ENCODE peak calls at places on chromosomes 16 and 17, in five cellular contexts. T, X, M, R and C are unnamed samples.

GRCh38 chr16:13554643-13555042 is 365.3 kb upstream of the ERCC4 start:
- DNase-seq in X (no peak), T (no peak), M (no peak), R (no peak), C (no peak)

GRCh38 chr17:61972311-61972710 is 44.5 kb upstream of the INTS2 start:
- DNase-seq in M (no peak), X (no peak), R (no peak), T (no peak), C (no peak)

GRCh38 chr17:82300707-82301270 is 16.6 kb downstream of the CD7 start:
- DNase-seq in M (no peak), R (peak), T (peak), X (peak), C (no peak)

GRCh38 chr17:18258356-18259038 is at the start of gene FLII:
- DNase-seq in M (no peak), T (peak), R (peak), X (peak), C (peak)

GRCh38 chr17:17346428-17347233 is 43.5 kb downstream of the NT5M start:
- DNase-seq in R (no peak), X (no peak), M (no peak), T (peak), C (no peak)

GRCh38 chr17:41184480-41184961 is at the start of gene KRTAP4-1:
- DNase-seq in X (no peak), R (no peak), M (no peak), T (no peak), C (no peak)

GRCh38 chr16:2160915-2161551 is 5.5 kb downstream of the TRAF7 start:
- DNase-seq in T (no peak), R (no peak), X (no peak), M (no peak), C (peak)

GRCh38 chr16:3175157-3176153 is 12.5 kb upstream of the OR1F1 start:
- DNase-seq in T (no peak), X (peak), R (peak), M (no peak), C (peak)

GRCh38 chr16:68668266-68668665 is 23.2 kb downstream of the CDH3 start:
- DNase-seq in M (peak), X (no peak), T (no peak), R (no peak), C (no peak)

GRCh38 chr17:66255112-66255511 is 25.9 kb upstream of the APOH start:
- DNase-seq in T (peak), X (peak), M (no peak), R (peak), C (peak)

GRCh38 chr16:35506018-35506897 is 2046.8 kb downstream of the TP53TG3F start:
- DNase-seq in R (peak), X (no peak), M (no peak), T (peak), C (no peak)

GRCh38 chr17:50657627-50658026 is 22.9 kb downstream of the ABCC3 start:
- DNase-seq in T (no peak), X (no peak), M (no peak), R (no peak), C (no peak)
- TF ChIP-seq FOXM1 in T (no peak), X (no peak), M (no peak), R (no peak), C (no peak)

GRCh38 chr17:14157822-14158221 is 78.8 kb downstream of the CDRT15 start:
- DNase-seq in T (no peak), X (no peak), M (no peak), R (no peak), C (no peak)
- TF ChIP-seq FOXM1 in T (no peak), X (no peak), M (no peak), R (no peak), C (no peak)

GRCh38 chr17:72539981-72540897 is 419.4 kb downstream of the SOX9 start:
- DNase-seq in M (no peak), X (peak), R (peak), T (peak), C (peak)

GRCh38 chr17:72538921-72539352 is 418.1 kb downstream of the SOX9 start:
- DNase-seq in X (no peak), R (no peak), T (no peak), M (no peak), C (no peak)

GRCh38 chr17:72535779-72536178 is 415.0 kb downstream of the SOX9 start:
- DNase-seq in M (no peak), X (no peak), R (no peak), T (no peak), C (no peak)

GRCh38 chr17:72536788-72537187 is 416.0 kb downstream of the SOX9 start:
- DNase-seq in X (no peak), R (no peak), M (no peak), T (no peak), C (no peak)

GRCh38 chr17:72538443-72538842 is 417.6 kb downstream of the SOX9 start:
- DNase-seq in X (no peak), M (no peak), T (no peak), R (no peak), C (no peak)
- TF ChIP-seq FOXM1 in X (no peak), M (no peak), T (no peak), R (no peak), C (no peak)

GRCh38 chr17:4249452-4250029 is 14.2 kb downstream of the ANKFY1 start:
- DNase-seq in X (peak), M (no peak), R (peak), T (peak), C (peak)
- TF ChIP-seq FOXM1 in X (no peak), M (no peak), R (no peak), T (no peak), C (no peak)

DNA sequence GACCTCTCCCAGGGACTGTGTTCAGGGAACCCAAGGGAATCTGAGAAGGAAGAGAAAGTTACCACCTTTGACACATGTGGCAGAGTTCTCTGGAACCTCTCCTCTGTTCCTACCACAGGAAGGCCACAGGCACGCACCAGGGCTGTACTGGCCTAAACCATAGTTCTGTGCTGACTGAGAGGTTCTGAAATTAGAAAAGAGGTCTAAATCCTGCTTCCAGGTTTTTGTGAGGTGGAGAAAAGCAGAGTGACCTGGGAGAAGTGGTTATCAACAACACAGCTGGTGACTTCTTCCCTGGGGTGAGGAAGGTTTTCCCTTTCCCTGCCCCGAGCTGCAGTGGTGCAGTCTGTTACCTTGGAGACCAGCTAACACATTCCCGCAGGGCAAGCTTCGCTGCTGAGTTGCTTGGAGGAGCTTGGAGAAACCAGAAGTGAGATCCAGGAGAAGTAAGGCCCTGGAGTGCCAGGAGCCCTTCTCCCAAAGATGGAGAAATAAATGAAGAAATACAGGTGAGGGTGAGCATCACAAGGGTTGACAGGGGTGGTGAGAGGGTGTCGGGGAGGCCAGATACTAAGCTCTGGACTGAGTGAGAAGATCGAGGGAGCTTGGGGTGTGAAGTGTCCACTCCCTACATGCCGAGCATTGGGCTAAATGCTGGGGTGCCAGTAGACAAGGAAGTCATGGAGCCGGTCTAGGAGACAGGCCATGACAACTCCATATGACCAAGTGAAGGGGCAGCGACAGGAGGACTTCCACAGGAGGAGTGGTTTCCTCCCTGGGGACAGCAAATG is at the start of gene VWA3A:
- DNase-seq in R (no peak), M (no peak), T (no peak), X (peak), C (no peak)
- TF ChIP-seq FOXM1 in R (no peak), M (no peak), T (no peak), X (no peak), C (no peak)

GRCh38 chr16:51416921-51417320 is 265.9 kb upstream of the SALL1 start:
- DNase-seq in R (no peak), T (no peak), M (no peak), X (no peak), C (no peak)
- TF ChIP-seq FOXM1 in R (no peak), T (no peak), M (no peak), X (no peak), C (no peak)

DNA sequence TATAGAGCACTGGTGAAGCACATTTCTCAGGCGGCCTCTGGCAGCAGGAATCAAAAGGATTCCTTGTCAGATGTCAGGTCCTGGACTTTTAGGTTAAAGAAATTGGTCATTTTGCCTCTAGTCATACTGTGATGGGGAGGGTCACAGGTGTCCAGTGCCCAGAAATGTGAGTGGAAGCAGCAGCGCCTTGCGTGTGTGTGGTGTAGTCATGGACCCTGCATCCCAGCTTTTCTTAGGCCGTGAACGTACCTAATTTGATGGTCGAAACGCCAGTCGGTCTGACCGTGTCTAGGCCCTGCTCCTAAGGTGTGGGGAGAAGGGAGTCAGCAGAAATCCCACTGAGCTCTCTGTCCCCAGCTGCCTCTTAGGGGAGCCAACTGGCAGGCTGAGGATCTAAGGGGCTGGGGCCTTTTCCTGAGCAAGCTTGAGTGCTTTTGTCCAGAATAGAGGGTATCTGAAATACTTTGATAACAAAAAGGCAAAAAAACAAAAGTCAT is 32.0 kb downstream of the POLR3E start:
- DNase-seq in T (no peak), M (no peak), X (no peak), R (no peak), C (no peak)
- TF ChIP-seq FOXM1 in T (no peak), M (no peak), X (no peak), R (no peak), C (no peak)

GRCh38 chr17:39564201-39564828 is 43.4 kb downstream of the NEUROD2 start:
- DNase-seq in T (no peak), M (no peak), X (no peak), R (peak), C (no peak)

GRCh38 chr17:39568710-39569109 is 39.0 kb downstream of the NEUROD2 start:
- DNase-seq in T (no peak), X (no peak), M (no peak), R (no peak), C (no peak)

GRCh38 chr17:39566092-39566491 is 41.6 kb downstream of the NEUROD2 start:
- DNase-seq in R (no peak), X (no peak), M (no peak), T (no peak), C (no peak)

DNA sequence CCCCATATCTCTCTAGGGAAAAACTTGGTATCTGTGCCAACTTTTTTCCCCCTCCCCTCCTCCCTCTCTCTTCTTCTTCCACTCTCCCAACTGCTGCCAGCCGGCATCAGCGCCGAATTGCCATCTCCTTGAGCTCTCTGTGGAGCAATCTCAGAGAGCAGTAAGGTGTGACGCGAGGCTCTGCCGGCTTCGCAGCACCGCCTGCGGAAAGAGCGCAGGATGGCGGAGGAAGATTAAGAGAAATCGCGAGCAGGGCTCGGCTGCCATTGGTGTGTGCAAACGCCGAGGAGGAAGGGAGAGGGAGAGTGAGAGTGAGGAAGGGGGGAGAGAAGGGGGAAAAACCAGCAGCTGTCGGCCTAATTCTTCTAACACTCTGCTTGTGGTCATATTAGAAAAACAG is 44.2 kb downstream of the NEUROD2 start:
- DNase-seq in R (no peak), M (no peak), T (peak), X (no peak), C (no peak)
- TF ChIP-seq FOXM1 in R (no peak), M (no peak), T (no peak), X (no peak), C (no peak)

GRCh38 chr17:40093580-40094201 is 6.7 kb downstream of the NR1D1 start:
- DNase-seq in X (no peak), M (no peak), T (no peak), R (no peak), C (no peak)

GRCh38 chr17:40092581-40092980 is 7.8 kb downstream of the NR1D1 start:
- DNase-seq in X (no peak), T (no peak), M (no peak), R (no peak), C (no peak)

GRCh38 chr17:40093005-40093579 is 7.3 kb downstream of the NR1D1 start:
- DNase-seq in R (no peak), T (no peak), M (no peak), X (no peak), C (no peak)

GRCh38 chr17:40090234-40091111 is 9.9 kb downstream of the NR1D1 start:
- DNase-seq in X (no peak), T (no peak), R (no peak), M (no peak), C (no peak)

GRCh38 chr17:40091691-40092397 is 8.5 kb downstream of the NR1D1 start:
- DNase-seq in R (no peak), M (no peak), T (no peak), X (no peak), C (no peak)
- TF ChIP-seq FOXM1 in R (no peak), M (no peak), T (no peak), X (no peak), C (no peak)

DNA sequence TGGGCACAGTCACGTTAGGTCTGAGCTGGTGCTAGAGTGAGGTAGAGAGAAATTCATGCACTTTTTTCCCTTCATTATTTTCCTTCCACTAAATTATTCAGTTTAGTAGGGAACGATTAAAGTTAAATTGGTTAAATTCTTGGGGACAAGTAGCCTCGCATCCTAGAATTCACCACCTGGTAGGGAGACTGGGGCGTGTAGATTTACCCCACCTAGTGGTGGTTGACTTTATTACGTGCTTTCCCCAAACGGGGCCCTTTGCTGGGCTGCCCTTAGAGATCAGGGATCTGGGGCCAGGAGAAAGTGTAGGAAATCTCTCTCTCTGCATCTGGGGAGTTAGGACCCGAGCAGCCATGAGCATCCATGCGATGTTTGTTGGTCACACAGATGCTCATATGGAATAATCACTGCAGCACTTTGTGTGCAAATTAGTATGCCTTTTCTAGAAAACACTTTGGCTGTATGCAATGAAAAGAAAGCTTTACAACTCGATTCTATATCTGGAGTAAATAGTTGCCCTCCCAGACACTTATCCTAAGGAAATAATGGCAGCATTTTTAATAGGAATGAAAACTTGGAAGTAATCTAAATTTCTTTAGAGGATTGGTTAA is 107.0 kb downstream of the PLCG2 start:
- DNase-seq in T (peak), X (peak), M (no peak), R (peak), C (peak)
- TF ChIP-seq FOXM1 in T (no peak), X (no peak), M (no peak), R (no peak), C (no peak)